ENCODE peak calls at places on chromosomes 5 and 9, in ten cellular contexts. Q is left lung; D is activated CD8-positive, alpha-beta memory T cell treated with anti-CD3 and anti-CD28 coated beads, Interleukin-2, amount 10 ng/mL, durations not matched to agents 7 days and 5 days; E is activated CD8-positive, alpha-beta T cell treated with anti-CD3 and anti-CD28 coated beads for 36 hours; O is pancreas; Y is body of pancreas; B is SK-N-SH treated with all-trans-retinoic acid at 6 μM for 48 hours; M is CD4-positive, CD25-positive, alpha-beta regulatory T cell; V is right cardiac atrium; U is central memory CD8-positive, alpha-beta T cell. X is an unnamed sample.

GRCh38 chr5:127590154-127590722 is 58.6 kb upstream of the CTXN3 start:
- ATAC-seq in Y (no peak), B (no peak), E (peak), U (peak), V (no peak), O (no peak), Q (peak), M (no peak), D (peak), X (no peak)

GRCh38 chr5:96952118-96952750 is 16.4 kb downstream of the LNPEP start:
- ATAC-seq in E (no peak), O (no peak), V (peak), Y (no peak), B (no peak), D (no peak), U (no peak), Q (no peak), M (no peak), X (no peak)

GRCh38 chr9:76530458-76531100 is 71.6 kb downstream of the GCNT1 start:
- ATAC-seq in Y (no peak), B (no peak), V (peak), E (no peak), M (no peak), U (no peak), D (peak), Q (peak), O (peak), X (no peak)

GRCh38 chr5:34687269-34688011 is 31.3 kb downstream of the RAI14 start:
- ATAC-seq in U (no peak), Q (peak), Y (peak), O (peak), E (no peak), B (peak), D (no peak), M (no peak), V (peak), X (no peak)

GRCh38 chr9:117073071-117073470 is 341.8 kb downstream of the ASTN2 start:
- ATAC-seq in B (no peak), Y (no peak), D (no peak), E (no peak), V (no peak), U (no peak), M (no peak), Q (no peak), O (no peak), X (no peak)

GRCh38 chr5:137870647-137871339 is 3.1 kb downstream of the MYOT start:
- ATAC-seq in B (no peak), V (no peak), Q (no peak), D (no peak), M (no peak), E (no peak), O (no peak), U (no peak), Y (no peak), X (no peak)

GRCh38 chr5:38483788-38484398 is 72.6 kb downstream of the LIFR start:
- ATAC-seq in Y (no peak), U (no peak), O (no peak), E (no peak), V (peak), B (peak), M (no peak), D (no peak), Q (no peak), X (no peak)

GRCh38 chr9:30078195-30078594 is 2306.2 kb upstream of the ACO1 start:
- ATAC-seq in U (no peak), D (peak), M (no peak), B (no peak), Q (no peak), O (no peak), E (no peak), V (no peak), Y (no peak), X (no peak)

GRCh38 chr9:68999393-69000105 is 14.4 kb downstream of the PRKACG start:
- ATAC-seq in Y (peak), U (peak), E (peak), V (peak), Q (peak), O (peak), D (peak), B (peak), M (peak), X (peak)

GRCh38 chr5:134649163-134649916 is 755 bp downstream of the SEC24A start:
- ATAC-seq in V (peak), B (peak), D (peak), O (peak), Y (peak), M (no peak), E (no peak), U (no peak), Q (peak), X (peak)

GRCh38 chr5:2173067-2173466 is 290.3 kb upstream of the IRX4 start:
- ATAC-seq in Y (no peak), U (no peak), V (no peak), Q (no peak), M (no peak), E (no peak), B (no peak), D (no peak), O (no peak), X (no peak)

GRCh38 chr9:74551266-74551665 is 54.1 kb downstream of the RORB start:
- ATAC-seq in U (no peak), O (no peak), E (no peak), B (no peak), Y (no peak), M (no peak), Q (no peak), D (no peak), V (no peak), X (no peak)

GRCh38 chr9:123048748-123049147 is 15.3 kb downstream of the GPR21 start:
- ATAC-seq in Q (peak), V (no peak), O (peak), Y (no peak), U (no peak), D (no peak), M (no peak), B (peak), E (no peak), X (no peak)

GRCh38 chr5:124061663-124062062 is 549.7 kb downstream of the CSNK1G3 start:
- ATAC-seq in V (no peak), D (no peak), O (peak), Y (peak), Q (peak), B (no peak), U (no peak), E (no peak), M (no peak), X (no peak)

GRCh38 chr5:158532739-158533138 is 567.0 kb downstream of the EBF1 start:
- ATAC-seq in E (no peak), Y (no peak), D (no peak), M (no peak), B (no peak), U (no peak), O (no peak), Q (no peak), V (no peak), X (no peak)

GRCh38 chr5:147479431-147479830 is 30.4 kb downstream of the DPYSL3 start:
- ATAC-seq in E (no peak), D (no peak), U (no peak), Y (no peak), O (no peak), V (no peak), M (no peak), B (no peak), Q (no peak), X (no peak)

X was measured in esophagus mucosa.